ENCODE peak calls at places on chromosomes 7 and 10, in eight cellular contexts. G, D, F, C, O, Z, H and N are unnamed samples. For H3K4me1 and H3K36me3, the result is how much of the 10 kb centered on the place peaks cover.

GRCh38 chr7:21562385-21562784 is 19.5 kb downstream of the DNAH11 start:
- DNase-seq in D (no peak), H (no peak), C (no peak), O (no peak), F (no peak), Z (no peak), G (no peak), N (no peak)

GRCh38 chr10:55233505-55233904 is 432.5 kb upstream of the PCDH15 start:
- DNase-seq in D (no peak), H (no peak), F (no peak), C (no peak), G (no peak), O (no peak), Z (no peak), N (no peak)

GRCh38 chr7:94509264-94509878 is at the start of gene CASD1:
- DNase-seq in C (peak), D (no peak), H (peak), G (peak), Z (peak), O (no peak), F (no peak), N (peak)

GRCh38 chr7:111992601-111993000 is 213.6 kb downstream of the DOCK4 start:
- DNase-seq in F (no peak), D (no peak), C (no peak), O (peak), G (no peak), H (no peak), Z (no peak), N (no peak)

GRCh38 chr10:34670101-34670500 is 145.0 kb downstream of the PARD3 start:
- DNase-seq in H (no peak), G (no peak), O (no peak), D (no peak), C (no peak), Z (no peak), F (no peak), N (no peak)

GRCh38 chr7:140417456-140418155 is 13.7 kb downstream of the RAB19 start:
- DNase-seq in Z (no peak), H (no peak), O (no peak), D (no peak), G (no peak), F (no peak), C (no peak), N (no peak)

GRCh38 chr10:85319150-85319549 is 990.8 kb downstream of the CCSER2 start:
- DNase-seq in H (no peak), F (no peak), O (no peak), D (no peak), Z (no peak), C (no peak), G (no peak), N (peak)

GRCh38 chr10:90087197-90088007 is 386.0 kb downstream of the KIF20B start:
- DNase-seq in Z (no peak), D (no peak), G (no peak), O (peak), C (no peak), F (no peak), H (peak), N (no peak)

GRCh38 chr7:17275749-17276671 is 22.4 kb upstream of the AHR start:
- DNase-seq in F (peak), H (peak), C (no peak), Z (no peak), G (no peak), D (no peak), O (peak), N (no peak)

GRCh38 chr7:76356823-76357222 is 2.0 kb downstream of the YWHAG start:
- DNase-seq in H (peak), G (no peak), C (no peak), D (peak), F (peak), O (no peak), Z (no peak), N (peak)

GRCh38 chr7:28921822-28922221 is 36.3 kb downstream of the TRIL start:
- DNase-seq in F (peak), D (peak), C (peak), H (peak), Z (no peak), O (peak), G (peak), N (peak)

GRCh38 chr10:76251773-76252617 is 820.6 kb downstream of the LRMDA start:
- DNase-seq in D (no peak), O (peak), Z (no peak), F (no peak), H (no peak), C (peak), G (peak), N (no peak)

GRCh38 chr10:15719062-15719898 is 442 bp downstream of the ITGA8 start:
- DNase-seq in H (peak), C (peak), Z (no peak), F (no peak), G (no peak), O (peak), D (peak), N (peak)
- H3K4me1 ChIP-seq in H (under half), C (under half), Z (under half), F (under half), G (under half), O (under half), D (under half), N (under half)

DNA sequence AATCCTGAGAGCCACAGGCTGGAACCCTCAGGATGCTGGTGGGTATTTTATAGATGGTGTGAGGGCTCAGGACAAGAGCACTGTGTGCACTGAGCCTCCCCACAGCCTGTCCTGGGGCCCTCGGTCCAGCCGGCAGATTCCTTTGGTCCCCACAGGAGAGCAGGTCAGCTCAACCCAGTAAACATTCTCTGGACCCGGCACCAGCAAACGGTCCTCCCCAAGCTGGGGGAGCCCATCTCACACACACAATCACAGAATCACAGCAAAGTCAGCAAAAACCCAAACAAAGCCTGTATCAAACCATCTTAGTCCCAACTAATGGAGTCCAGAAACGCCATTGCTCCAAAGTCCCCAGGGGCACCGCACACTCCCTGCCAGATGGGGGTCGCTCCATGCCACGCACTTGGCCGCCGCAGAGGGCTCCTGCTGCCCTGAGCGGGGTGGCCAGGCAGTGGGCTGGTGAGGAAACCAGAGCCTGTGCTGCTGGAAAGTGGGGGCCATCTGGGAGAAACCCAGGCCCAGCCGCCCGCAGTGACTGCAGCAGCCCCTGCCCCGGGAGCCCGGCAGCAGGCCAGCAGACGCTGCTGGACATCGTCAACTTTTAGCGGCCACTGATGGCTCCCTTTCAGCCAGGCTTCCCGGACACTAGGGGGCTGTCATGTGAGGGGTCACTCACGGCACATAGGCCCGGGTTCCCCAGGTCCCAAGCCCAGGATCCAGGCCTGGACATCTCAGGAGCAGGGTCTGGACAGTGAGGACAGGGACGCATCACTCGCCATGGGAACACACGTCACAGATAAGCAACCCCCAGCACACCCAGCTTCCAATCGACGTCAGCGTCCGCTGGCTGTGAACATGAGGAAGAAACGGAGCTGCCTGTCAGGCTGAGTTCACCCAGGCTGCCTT is 52.6 kb downstream of the DPYSL4 start:
- DNase-seq in D (peak), F (no peak), C (no peak), Z (no peak), G (no peak), O (no peak), H (no peak), N (peak)
- TF ChIP-seq CTCF in D (no peak), F (no peak), C (no peak), Z (peak), G (no peak), O (no peak), H (no peak), N (peak)

DNA sequence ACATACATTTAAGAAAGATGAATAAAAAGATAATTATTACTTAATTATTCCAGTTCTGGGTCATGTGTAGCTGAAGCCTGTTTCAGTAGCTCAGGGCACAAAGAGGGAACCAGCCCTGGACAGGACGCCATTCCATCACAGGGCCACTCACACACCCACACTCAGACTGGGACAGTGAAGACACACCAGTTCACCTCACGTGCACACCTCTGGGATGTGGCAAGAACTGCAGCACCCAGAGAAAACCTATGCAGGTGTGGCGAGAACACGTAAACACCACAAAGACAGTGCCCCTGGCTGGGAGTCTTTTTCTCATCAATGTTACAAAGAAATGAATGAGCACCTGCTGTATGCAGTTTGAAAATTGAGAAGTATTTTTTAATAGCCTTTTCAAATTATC is 1.6 kb upstream of the IDI1 start:
- DNase-seq in C (peak), H (peak), Z (no peak), F (peak), O (no peak), D (peak), G (no peak), N (no peak)
- H3K36me3 ChIP-seq in C (under half), H (under half), Z (under half), F (under half), O (under half), D (under half), G (under half), N (under half)

GRCh38 chr10:80473096-80473657 is 19.1 kb downstream of the TSPAN14 start:
- DNase-seq in C (no peak), G (no peak), O (no peak), Z (no peak), D (no peak), H (no peak), F (no peak), N (no peak)
- H3K4me1 ChIP-seq in C (under half), G (under half), O (under half), Z (half or more), D (under half), H (half or more), F (half or more), N (under half)

GRCh38 chr7:30353532-30353931 is 69.1 kb downstream of the ZNRF2 start:
- DNase-seq in Z (no peak), F (no peak), G (no peak), O (no peak), H (no peak), D (no peak), C (no peak), N (no peak)

GRCh38 chr7:30351724-30352123 is 67.3 kb downstream of the ZNRF2 start:
- DNase-seq in D (no peak), C (no peak), F (no peak), H (no peak), G (no peak), O (no peak), Z (no peak), N (no peak)

GRCh38 chr7:30351274-30351673 is 66.9 kb downstream of the ZNRF2 start:
- DNase-seq in O (no peak), F (no peak), Z (no peak), G (no peak), C (no peak), D (no peak), H (no peak), N (no peak)

GRCh38 chr7:30353932-30354607 is 69.7 kb downstream of the ZNRF2 start:
- DNase-seq in D (no peak), G (no peak), H (no peak), C (no peak), Z (no peak), O (no peak), F (no peak), N (no peak)

GRCh38 chr7:30352169-30352568 is 67.8 kb downstream of the ZNRF2 start:
- DNase-seq in C (no peak), D (no peak), G (no peak), O (no peak), Z (no peak), H (no peak), F (no peak), N (no peak)
- TF ChIP-seq CTCF in C (no peak), D (no peak), G (no peak), O (no peak), Z (no peak), H (peak), F (no peak), N (peak)